ENCODE peak calls at places on chromosomes 4 and X, in ten cellular contexts. One of them, this sample, is unnamed.

GRCh38 chr4:6538111-6538510 is 36.9 kb upstream of the MAN2B2 start:
- DNase-seq in GM04504: no peak
- DNase-seq in AG20443: no peak
- DNase-seq in transverse colon: no peak
- DNase-seq in T-helper 9 cell: no peak
- DNase-seq in fibroblast of lung: no peak
- DNase-seq in HCEC 1CT: no peak
- DNase-seq in memory B cell: no peak
- DNase-seq in SK-N-MC: no peak
- DNase-seq in activated CD4-positive, alpha-beta T cell treated with anti-CD3 and anti-CD28 coated beads, Interleukin-2, amount 10 ng/mL, durations not matched to agents 7 days and 5 days: no peak
- DNase-seq in this sample: no peak

GRCh38 chr4:142407569-142407968 is 438.5 kb downstream of the INPP4B start:
- DNase-seq in transverse colon: no peak
- DNase-seq in fibroblast of lung: peak; percentile 34
- DNase-seq in HCEC 1CT: peak; percentile 57
- DNase-seq in GM04504: no peak
- DNase-seq in AG20443: no peak
- DNase-seq in memory B cell: no peak
- DNase-seq in activated CD4-positive, alpha-beta T cell treated with anti-CD3 and anti-CD28 coated beads, Interleukin-2, amount 10 ng/mL, durations not matched to agents 7 days and 5 days: no peak
- DNase-seq in SK-N-MC: no peak
- DNase-seq in T-helper 9 cell: no peak
- DNase-seq in this sample: no peak

GRCh38 chr4:95050980-95051688 is 293.4 kb downstream of the BMPR1B start:
- DNase-seq in fibroblast of lung: peak; percentile 3
- DNase-seq in activated CD4-positive, alpha-beta T cell treated with anti-CD3 and anti-CD28 coated beads, Interleukin-2, amount 10 ng/mL, durations not matched to agents 7 days and 5 days: no peak
- DNase-seq in memory B cell: no peak
- DNase-seq in AG20443: no peak
- DNase-seq in HCEC 1CT: no peak
- DNase-seq in transverse colon: no peak
- DNase-seq in SK-N-MC: no peak
- DNase-seq in GM04504: no peak
- DNase-seq in T-helper 9 cell: no peak
- DNase-seq in this sample: no peak

GRCh38 chrX:153057281-153057680 is 1.0 kb downstream of the PNMA3 start:
- DNase-seq in fibroblast of lung: no peak
- DNase-seq in AG20443: no peak
- DNase-seq in T-helper 9 cell: no peak
- DNase-seq in activated CD4-positive, alpha-beta T cell treated with anti-CD3 and anti-CD28 coated beads, Interleukin-2, amount 10 ng/mL, durations not matched to agents 7 days and 5 days: no peak
- DNase-seq in transverse colon: no peak
- DNase-seq in memory B cell: no peak
- DNase-seq in SK-N-MC: no peak
- DNase-seq in HCEC 1CT: no peak
- DNase-seq in GM04504: no peak
- DNase-seq in this sample: no peak

GRCh38 chr4:15913631-15913970 is 24.9 kb downstream of the FGFBP1 start:
- DNase-seq in HCEC 1CT: peak; percentile 89
- DNase-seq in AG20443: peak; percentile 64
- DNase-seq in transverse colon: no peak
- DNase-seq in GM04504: peak; percentile 71
- DNase-seq in T-helper 9 cell: no peak
- DNase-seq in activated CD4-positive, alpha-beta T cell treated with anti-CD3 and anti-CD28 coated beads, Interleukin-2, amount 10 ng/mL, durations not matched to agents 7 days and 5 days: no peak
- DNase-seq in memory B cell: no peak
- DNase-seq in SK-N-MC: no peak
- DNase-seq in fibroblast of lung: peak; percentile 99
- DNase-seq in this sample: no peak

GRCh38 chrX:35276115-35276514 is 333.5 kb downstream of the FAM47B start:
- DNase-seq in memory B cell: no peak
- DNase-seq in T-helper 9 cell: no peak
- DNase-seq in transverse colon: no peak
- DNase-seq in HCEC 1CT: no peak
- DNase-seq in GM04504: no peak
- DNase-seq in AG20443: no peak
- DNase-seq in activated CD4-positive, alpha-beta T cell treated with anti-CD3 and anti-CD28 coated beads, Interleukin-2, amount 10 ng/mL, durations not matched to agents 7 days and 5 days: no peak
- DNase-seq in SK-N-MC: no peak
- DNase-seq in fibroblast of lung: no peak
- DNase-seq in this sample: no peak

GRCh38 chrX:134460861-134461218 is 875 bp downstream of the HPRT1 start:
- DNase-seq in T-helper 9 cell: no peak
- DNase-seq in SK-N-MC: no peak
- DNase-seq in memory B cell: no peak
- DNase-seq in GM04504: no peak
- DNase-seq in AG20443: peak; percentile 3
- DNase-seq in HCEC 1CT: peak; percentile 1
- DNase-seq in activated CD4-positive, alpha-beta T cell treated with anti-CD3 and anti-CD28 coated beads, Interleukin-2, amount 10 ng/mL, durations not matched to agents 7 days and 5 days: no peak
- DNase-seq in transverse colon: no peak
- DNase-seq in fibroblast of lung: peak; percentile 11
- DNase-seq in this sample: no peak

GRCh38 chrX:8988456-8988855 is 45.5 kb downstream of the FAM9B start:
- DNase-seq in T-helper 9 cell: no peak
- DNase-seq in fibroblast of lung: peak; percentile 45
- DNase-seq in activated CD4-positive, alpha-beta T cell treated with anti-CD3 and anti-CD28 coated beads, Interleukin-2, amount 10 ng/mL, durations not matched to agents 7 days and 5 days: no peak
- DNase-seq in memory B cell: no peak
- DNase-seq in AG20443: peak; percentile 80
- DNase-seq in GM04504: peak; percentile 35
- DNase-seq in HCEC 1CT: no peak
- DNase-seq in transverse colon: no peak
- DNase-seq in SK-N-MC: no peak
- DNase-seq in this sample: no peak

GRCh38 chr4:78057135-78057599 is at the start of gene FRAS1:
- DNase-seq in SK-N-MC: no peak
- DNase-seq in transverse colon: peak; percentile 18
- DNase-seq in AG20443: peak; percentile 57
- DNase-seq in T-helper 9 cell: no peak
- DNase-seq in fibroblast of lung: peak; percentile 47
- DNase-seq in HCEC 1CT: no peak
- DNase-seq in memory B cell: peak; percentile 6
- DNase-seq in GM04504: no peak
- DNase-seq in activated CD4-positive, alpha-beta T cell treated with anti-CD3 and anti-CD28 coated beads, Interleukin-2, amount 10 ng/mL, durations not matched to agents 7 days and 5 days: peak; percentile 12
- DNase-seq in this sample: peak; percentile 42

GRCh38 chrX:69192603-69193002 is 27.4 kb upstream of the PJA1 start:
- DNase-seq in T-helper 9 cell: no peak
- DNase-seq in HCEC 1CT: no peak
- DNase-seq in fibroblast of lung: no peak
- DNase-seq in SK-N-MC: no peak
- DNase-seq in AG20443: no peak
- DNase-seq in transverse colon: no peak
- DNase-seq in GM04504: no peak
- DNase-seq in activated CD4-positive, alpha-beta T cell treated with anti-CD3 and anti-CD28 coated beads, Interleukin-2, amount 10 ng/mL, durations not matched to agents 7 days and 5 days: no peak
- DNase-seq in memory B cell: no peak
- DNase-seq in this sample: no peak

GRCh38 chr4:1809754-1810502 is 16.8 kb downstream of the FGFR3 start:
- DNase-seq in fibroblast of lung: peak; percentile 27
- DNase-seq in transverse colon: peak; percentile 71
- DNase-seq in T-helper 9 cell: peak; percentile 57
- DNase-seq in activated CD4-positive, alpha-beta T cell treated with anti-CD3 and anti-CD28 coated beads, Interleukin-2, amount 10 ng/mL, durations not matched to agents 7 days and 5 days: peak; percentile 72
- DNase-seq in SK-N-MC: no peak
- DNase-seq in AG20443: peak; percentile 91
- DNase-seq in HCEC 1CT: no peak
- DNase-seq in GM04504: peak; percentile 17
- DNase-seq in memory B cell: peak; percentile 68
- DNase-seq in this sample: peak; percentile 69

GRCh38 chrX:153719238-153719637 is 4.9 kb downstream of the BCAP31 start:
- DNase-seq in transverse colon: no peak
- DNase-seq in activated CD4-positive, alpha-beta T cell treated with anti-CD3 and anti-CD28 coated beads, Interleukin-2, amount 10 ng/mL, durations not matched to agents 7 days and 5 days: no peak
- DNase-seq in GM04504: no peak
- DNase-seq in SK-N-MC: no peak
- DNase-seq in AG20443: no peak
- DNase-seq in HCEC 1CT: no peak
- DNase-seq in memory B cell: no peak
- DNase-seq in fibroblast of lung: no peak
- DNase-seq in T-helper 9 cell: no peak
- DNase-seq in this sample: no peak

GRCh38 chrX:119004920-119005524 is 30.6 kb downstream of the LONRF3 start:
- DNase-seq in AG20443: peak; percentile 66
- DNase-seq in activated CD4-positive, alpha-beta T cell treated with anti-CD3 and anti-CD28 coated beads, Interleukin-2, amount 10 ng/mL, durations not matched to agents 7 days and 5 days: peak; percentile 41
- DNase-seq in fibroblast of lung: peak; percentile 20
- DNase-seq in memory B cell: peak; percentile 31
- DNase-seq in SK-N-MC: no peak
- DNase-seq in T-helper 9 cell: peak; percentile 38
- DNase-seq in HCEC 1CT: peak; percentile 13
- DNase-seq in GM04504: peak; percentile 7
- DNase-seq in transverse colon: peak; percentile 53
- DNase-seq in this sample: peak; percentile 16

GRCh38 chr4:2068566-2068965 is 9.4 kb downstream of the NAT8L start:
- DNase-seq in HCEC 1CT: no peak
- DNase-seq in memory B cell: no peak
- DNase-seq in fibroblast of lung: no peak
- DNase-seq in SK-N-MC: no peak
- DNase-seq in activated CD4-positive, alpha-beta T cell treated with anti-CD3 and anti-CD28 coated beads, Interleukin-2, amount 10 ng/mL, durations not matched to agents 7 days and 5 days: no peak
- DNase-seq in AG20443: no peak
- DNase-seq in transverse colon: no peak
- DNase-seq in T-helper 9 cell: no peak
- DNase-seq in GM04504: no peak
- DNase-seq in this sample: no peak

GRCh38 chr4:5033266-5033945 is 14.1 kb upstream of the CYTL1 start:
- DNase-seq in memory B cell: no peak
- DNase-seq in GM04504: no peak
- DNase-seq in transverse colon: no peak
- DNase-seq in HCEC 1CT: no peak
- DNase-seq in activated CD4-positive, alpha-beta T cell treated with anti-CD3 and anti-CD28 coated beads, Interleukin-2, amount 10 ng/mL, durations not matched to agents 7 days and 5 days: no peak
- DNase-seq in fibroblast of lung: peak; percentile 41
- DNase-seq in AG20443: peak; percentile 39
- DNase-seq in T-helper 9 cell: no peak
- DNase-seq in SK-N-MC: no peak
- DNase-seq in this sample: peak; percentile 8

GRCh38 chr4:52001616-52002015 is 18.5 kb downstream of the LRRC66 start:
- DNase-seq in activated CD4-positive, alpha-beta T cell treated with anti-CD3 and anti-CD28 coated beads, Interleukin-2, amount 10 ng/mL, durations not matched to agents 7 days and 5 days: no peak
- DNase-seq in AG20443: no peak
- DNase-seq in SK-N-MC: no peak
- DNase-seq in T-helper 9 cell: no peak
- DNase-seq in HCEC 1CT: no peak
- DNase-seq in transverse colon: no peak
- DNase-seq in memory B cell: no peak
- DNase-seq in GM04504: no peak
- DNase-seq in fibroblast of lung: peak; percentile 57
- DNase-seq in this sample: no peak

GRCh38 chr4:8147231-8147970 is 11.2 kb downstream of the ABLIM2 start:
- DNase-seq in GM04504: no peak
- DNase-seq in SK-N-MC: no peak
- DNase-seq in memory B cell: no peak
- DNase-seq in HCEC 1CT: no peak
- DNase-seq in T-helper 9 cell: no peak
- DNase-seq in activated CD4-positive, alpha-beta T cell treated with anti-CD3 and anti-CD28 coated beads, Interleukin-2, amount 10 ng/mL, durations not matched to agents 7 days and 5 days: no peak
- DNase-seq in AG20443: no peak
- DNase-seq in fibroblast of lung: no peak
- DNase-seq in transverse colon: no peak
- DNase-seq in this sample: no peak

GRCh38 chrX:68807818-68808217 is 21.0 kb upstream of the EFNB1 start:
- DNase-seq in SK-N-MC: no peak
- DNase-seq in GM04504: no peak
- DNase-seq in fibroblast of lung: no peak
- DNase-seq in AG20443: peak; percentile 32
- DNase-seq in transverse colon: no peak
- DNase-seq in HCEC 1CT: no peak
- DNase-seq in T-helper 9 cell: no peak
- DNase-seq in memory B cell: no peak
- DNase-seq in activated CD4-positive, alpha-beta T cell treated with anti-CD3 and anti-CD28 coated beads, Interleukin-2, amount 10 ng/mL, durations not matched to agents 7 days and 5 days: no peak
- DNase-seq in this sample: no peak

GRCh38 chr4:72468904-72469502 is 100.0 kb downstream of the ADAMTS3 start:
- DNase-seq in activated CD4-positive, alpha-beta T cell treated with anti-CD3 and anti-CD28 coated beads, Interleukin-2, amount 10 ng/mL, durations not matched to agents 7 days and 5 days: no peak
- DNase-seq in memory B cell: no peak
- DNase-seq in SK-N-MC: peak; percentile 12
- DNase-seq in T-helper 9 cell: no peak
- DNase-seq in AG20443: no peak
- DNase-seq in HCEC 1CT: peak; percentile 0
- DNase-seq in fibroblast of lung: no peak
- DNase-seq in transverse colon: no peak
- DNase-seq in GM04504: no peak
- DNase-seq in this sample: no peak

GRCh38 chr4:153534792-153535629 is 68.9 kb downstream of the TMEM131L start:
- DNase-seq in fibroblast of lung: no peak
- DNase-seq in activated CD4-positive, alpha-beta T cell treated with anti-CD3 and anti-CD28 coated beads, Interleukin-2, amount 10 ng/mL, durations not matched to agents 7 days and 5 days: no peak
- DNase-seq in memory B cell: no peak
- DNase-seq in SK-N-MC: no peak
- DNase-seq in T-helper 9 cell: no peak
- DNase-seq in GM04504: no peak
- DNase-seq in AG20443: no peak
- DNase-seq in transverse colon: no peak
- DNase-seq in HCEC 1CT: no peak
- DNase-seq in this sample: no peak

GRCh38 chr4:88705805-88706518 is 8.3 kb upstream of the NAP1L5 start:
- DNase-seq in fibroblast of lung: peak; percentile 69
- DNase-seq in memory B cell: no peak
- DNase-seq in GM04504: no peak
- DNase-seq in HCEC 1CT: peak; percentile 1
- DNase-seq in activated CD4-positive, alpha-beta T cell treated with anti-CD3 and anti-CD28 coated beads, Interleukin-2, amount 10 ng/mL, durations not matched to agents 7 days and 5 days: no peak
- DNase-seq in T-helper 9 cell: no peak
- DNase-seq in AG20443: peak; percentile 43
- DNase-seq in transverse colon: no peak
- DNase-seq in SK-N-MC: no peak
- DNase-seq in this sample: no peak

GRCh38 chr4:152937280-152937534 is 1.1 kb downstream of the FHDC1 start:
- DNase-seq in memory B cell: no peak
- DNase-seq in HCEC 1CT: no peak
- DNase-seq in SK-N-MC: no peak
- DNase-seq in AG20443: no peak
- DNase-seq in fibroblast of lung: no peak
- DNase-seq in GM04504: no peak
- DNase-seq in T-helper 9 cell: no peak
- DNase-seq in transverse colon: no peak
- DNase-seq in activated CD4-positive, alpha-beta T cell treated with anti-CD3 and anti-CD28 coated beads, Interleukin-2, amount 10 ng/mL, durations not matched to agents 7 days and 5 days: no peak
- DNase-seq in this sample: no peak

GRCh38 chrX:154082396-154083133 is 15.0 kb downstream of the MECP2 start:
- DNase-seq in SK-N-MC: no peak
- DNase-seq in GM04504: peak; percentile 37
- DNase-seq in transverse colon: no peak
- DNase-seq in T-helper 9 cell: no peak
- DNase-seq in HCEC 1CT: peak; percentile 68
- DNase-seq in memory B cell: no peak
- DNase-seq in activated CD4-positive, alpha-beta T cell treated with anti-CD3 and anti-CD28 coated beads, Interleukin-2, amount 10 ng/mL, durations not matched to agents 7 days and 5 days: no peak
- DNase-seq in fibroblast of lung: peak; percentile 65
- DNase-seq in AG20443: peak; percentile 48
- DNase-seq in this sample: no peak

GRCh38 chr4:39698424-39699009 is 581 bp downstream of the UBE2K start:
- DNase-seq in HCEC 1CT: no peak
- DNase-seq in fibroblast of lung: peak; percentile 42
- DNase-seq in T-helper 9 cell: no peak
- DNase-seq in transverse colon: peak; percentile 59
- DNase-seq in GM04504: no peak
- DNase-seq in SK-N-MC: no peak
- DNase-seq in memory B cell: no peak
- DNase-seq in activated CD4-positive, alpha-beta T cell treated with anti-CD3 and anti-CD28 coated beads, Interleukin-2, amount 10 ng/mL, durations not matched to agents 7 days and 5 days: no peak
- DNase-seq in AG20443: peak; percentile 37
- DNase-seq in this sample: peak; percentile 42

GRCh38 chr4:102263024-102263787 is 82.1 kb downstream of the SLC39A8 start:
- DNase-seq in fibroblast of lung: peak; percentile 64
- DNase-seq in T-helper 9 cell: no peak
- DNase-seq in AG20443: peak; percentile 45
- DNase-seq in SK-N-MC: no peak
- DNase-seq in HCEC 1CT: peak; percentile 32
- DNase-seq in activated CD4-positive, alpha-beta T cell treated with anti-CD3 and anti-CD28 coated beads, Interleukin-2, amount 10 ng/mL, durations not matched to agents 7 days and 5 days: peak; percentile 47
- DNase-seq in transverse colon: no peak
- DNase-seq in GM04504: peak; percentile 9
- DNase-seq in memory B cell: peak; percentile 27
- DNase-seq in this sample: peak; percentile 40

GRCh38 chr4:139619644-139620043 is 46.0 kb upstream of the MGST2 start:
- DNase-seq in GM04504: no peak
- DNase-seq in AG20443: peak; percentile 34
- DNase-seq in T-helper 9 cell: no peak
- DNase-seq in SK-N-MC: no peak
- DNase-seq in HCEC 1CT: peak; percentile 12
- DNase-seq in fibroblast of lung: peak; percentile 16
- DNase-seq in activated CD4-positive, alpha-beta T cell treated with anti-CD3 and anti-CD28 coated beads, Interleukin-2, amount 10 ng/mL, durations not matched to agents 7 days and 5 days: peak; percentile 31
- DNase-seq in memory B cell: no peak
- DNase-seq in transverse colon: no peak
- DNase-seq in this sample: no peak

GRCh38 chr4:6999172-7000086 is 43.7 kb upstream of the TADA2B start:
- DNase-seq in fibroblast of lung: no peak
- DNase-seq in AG20443: peak; percentile 5
- DNase-seq in GM04504: no peak
- DNase-seq in SK-N-MC: no peak
- DNase-seq in memory B cell: no peak
- DNase-seq in transverse colon: no peak
- DNase-seq in activated CD4-positive, alpha-beta T cell treated with anti-CD3 and anti-CD28 coated beads, Interleukin-2, amount 10 ng/mL, durations not matched to agents 7 days and 5 days: peak; percentile 53
- DNase-seq in HCEC 1CT: no peak
- DNase-seq in T-helper 9 cell: no peak
- DNase-seq in this sample: no peak

GRCh38 chrX:41023098-41023497 is 62.1 kb upstream of the USP9X start:
- DNase-seq in T-helper 9 cell: no peak
- DNase-seq in activated CD4-positive, alpha-beta T cell treated with anti-CD3 and anti-CD28 coated beads, Interleukin-2, amount 10 ng/mL, durations not matched to agents 7 days and 5 days: no peak
- DNase-seq in memory B cell: no peak
- DNase-seq in fibroblast of lung: no peak
- DNase-seq in AG20443: no peak
- DNase-seq in HCEC 1CT: no peak
- DNase-seq in GM04504: no peak
- DNase-seq in transverse colon: no peak
- DNase-seq in SK-N-MC: no peak
- DNase-seq in this sample: no peak

This sample was measured in putamen.